ENCODE peak calls at places on chromosomes 1 and 21, in nine cellular contexts. C is upper lobe of right lung, Q is lower lobe of right lung, X is A549, N is dorsolateral prefrontal cortex, U is kidney epithelial cell, D is adrenal gland, Z is pancreas, I is DND-41. M is an unnamed sample.

GRCh38 chr1:243962541-243962940 is 88.5 kb upstream of the ZBTB18 start:
- DNase-seq in C (no peak), U (no peak), I (no peak), Q (no peak), Z (no peak), D (no peak), N (no peak), X (no peak), M (no peak)

GRCh38 chr1:201989354-201990128 is 7.1 kb downstream of the RNPEP start:
- DNase-seq in N (no peak), I (no peak), C (peak; percentile 16), D (no peak), Z (no peak), U (no peak), Q (no peak), X (no peak), M (no peak)

GRCh38 chr1:25550155-25550506 is 6.7 kb downstream of the LDLRAP1 start:
- DNase-seq in N (no peak), Z (no peak), X (no peak), U (no peak), D (no peak), C (no peak), Q (no peak), I (no peak), M (no peak)

GRCh38 chr1:46673749-46674182 is 2.1 kb downstream of the TEX38 start:
- DNase-seq in I (no peak), N (no peak), X (no peak), U (no peak), Z (no peak), D (no peak), C (no peak), Q (no peak), M (no peak)

GRCh38 chr1:182092336-182092735 is 30.8 kb upstream of the ZNF648 start:
- DNase-seq in C (no peak), Q (no peak), X (no peak), I (no peak), U (no peak), D (no peak), N (no peak), Z (no peak), M (no peak)

GRCh38 chr1:217364220-217364619 is 266.7 kb downstream of the GPATCH2 start:
- DNase-seq in U (no peak), I (no peak), Q (no peak), N (no peak), Z (no peak), C (no peak), X (no peak), D (no peak), M (no peak)

GRCh38 chr1:47809301-47810084 is 187.7 kb downstream of the TRABD2B start:
- DNase-seq in D (no peak), N (no peak), I (no peak), U (no peak), C (no peak), Q (no peak), Z (no peak), X (no peak), M (no peak)

GRCh38 chr1:159598196-159598595 is 10.6 kb downstream of the APCS start:
- DNase-seq in X (peak; percentile 43), Q (no peak), I (no peak), N (no peak), Z (no peak), C (no peak), D (no peak), U (peak; percentile 95), M (no peak)

GRCh38 chr1:5876251-5876650 is 116.0 kb downstream of the NPHP4 start:
- DNase-seq in N (no peak), Z (no peak), Q (no peak), I (no peak), C (no peak), U (no peak), X (no peak), D (no peak), M (no peak)

GRCh38 chr1:156497743-156498446 is 2.7 kb downstream of the MEF2D start:
- DNase-seq in N (no peak), U (no peak), Z (no peak), X (no peak), C (peak; percentile 26), Q (no peak), D (peak; percentile 55), I (no peak), M (no peak)

GRCh38 chr1:106975944-106976343 is 80.5 kb upstream of the PRMT6 start:
- DNase-seq in C (no peak), Q (no peak), I (no peak), N (no peak), D (no peak), Z (no peak), X (no peak), U (no peak), M (no peak)

GRCh38 chr1:159009704-159010361 is at the start of gene IFI16:
- DNase-seq in Q (no peak), D (peak; percentile 75), C (no peak), X (peak; percentile 10), I (peak; percentile 81), N (no peak), Z (no peak), U (peak; percentile 57), M (peak; percentile 31)

GRCh38 chr1:32305310-32305709 is 13.4 kb downstream of the HDAC1 start:
- DNase-seq in C (no peak), N (no peak), U (no peak), D (no peak), Z (no peak), X (no peak), Q (no peak), I (no peak), M (no peak)

GRCh38 chr1:8889925-8890785 is 11.7 kb upstream of the ENO1 start:
- DNase-seq in U (no peak), D (peak; percentile 96), I (no peak), N (peak; percentile 69), C (peak; percentile 80), Z (peak; percentile 57), Q (peak; percentile 75), X (no peak), M (no peak)

GRCh38 chr1:203406446-203407045 is 55.6 kb upstream of the FMOD start:
- DNase-seq in C (no peak), D (peak; percentile 53), Z (no peak), U (no peak), I (no peak), X (no peak), Q (no peak), N (no peak), M (no peak)

GRCh38 chr1:112230232-112230631 is 165.8 kb upstream of the CTTNBP2NL start:
- DNase-seq in I (no peak), D (no peak), X (no peak), C (no peak), Z (no peak), U (no peak), N (no peak), Q (no peak), M (no peak)

GRCh38 chr1:232990729-232991128 is 40.3 kb downstream of the NTPCR start:
- DNase-seq in Z (no peak), C (no peak), N (no peak), D (no peak), X (no peak), Q (no peak), I (peak; percentile 39), U (no peak), M (no peak)

GRCh38 chr1:152182942-152183341 is 23.9 kb upstream of the RPTN start:
- DNase-seq in Z (no peak), I (no peak), X (no peak), C (no peak), D (no peak), Q (no peak), N (no peak), U (no peak), M (no peak)

GRCh38 chr1:152179566-152179965 is 20.5 kb upstream of the RPTN start:
- DNase-seq in U (no peak), Z (no peak), I (no peak), C (no peak), N (no peak), X (no peak), D (no peak), Q (no peak), M (no peak)

GRCh38 chr1:152185544-152186391 is 26.7 kb upstream of the RPTN start:
- DNase-seq in Z (peak; percentile 11), U (no peak), Q (no peak), D (peak; percentile 59), X (peak; percentile 44), C (no peak), I (peak; percentile 49), N (no peak), M (peak; percentile 17)

GRCh38 chr1:152186556-152187285 is 27.7 kb upstream of the RPTN start:
- DNase-seq in D (no peak), N (no peak), X (no peak), U (no peak), Z (no peak), Q (no peak), I (no peak), C (no peak), M (no peak)

GRCh38 chr1:152182431-152182830 is 23.4 kb upstream of the RPTN start:
- DNase-seq in C (no peak), Z (no peak), U (no peak), X (no peak), N (no peak), D (no peak), I (peak; percentile 8), Q (no peak), M (no peak)
- TF ChIP-seq CTCF in C (peak; percentile 40), Z (no peak), U (peak; percentile 71), X (peak; percentile 65), N (peak; percentile 47), D (peak; percentile 59), I (peak; percentile 59), Q (peak; percentile 43), M (no peak)

GRCh38 chr1:172041689-172042088 is 200.4 kb downstream of the DNM3 start:
- DNase-seq in I (no peak), Q (no peak), U (no peak), D (no peak), X (no peak), Z (no peak), C (no peak), N (no peak), M (no peak)
- TF ChIP-seq CTCF in I (no peak), Q (peak; percentile 36), U (peak; percentile 47), D (peak; percentile 44), X (peak; percentile 50), Z (peak; percentile 14), C (peak; percentile 37), N (no peak), M (no peak)

DNA sequence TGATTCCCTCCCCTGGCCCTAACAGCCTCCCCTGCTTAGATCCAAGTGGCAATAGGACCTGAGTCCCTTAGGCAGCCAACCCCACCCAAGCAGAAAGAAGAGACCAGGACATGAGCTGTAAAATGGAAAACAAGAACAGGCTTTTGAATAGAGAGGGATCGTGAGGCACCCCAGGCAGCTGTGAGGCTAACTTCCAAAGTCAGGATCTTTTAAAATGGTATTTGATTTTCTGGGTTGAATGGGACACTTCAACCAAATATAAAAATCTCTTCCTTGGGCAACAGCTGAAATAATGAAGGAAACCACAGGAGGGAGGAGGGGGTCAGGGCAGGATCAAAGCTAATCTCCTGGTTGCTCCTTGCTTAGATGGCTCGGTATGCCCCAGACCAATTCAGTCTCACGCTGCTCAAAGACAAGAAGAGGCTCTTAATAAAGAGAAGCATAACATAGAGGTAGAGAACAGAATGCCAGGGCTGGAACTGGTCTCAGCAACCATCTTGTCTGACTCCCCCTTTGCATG is 28.6 kb upstream of the AVPR1B start:
- DNase-seq in C (no peak), X (no peak), U (no peak), D (no peak), I (no peak), N (no peak), Q (no peak), Z (no peak), M (no peak)
- TF ChIP-seq CTCF in C (no peak), X (no peak), U (no peak), D (no peak), I (no peak), N (no peak), Q (no peak), Z (no peak), M (no peak)

GRCh38 chr21:34219334-34220020 is 144.3 kb upstream of the KCNE2 start:
- DNase-seq in Z (no peak), X (no peak), D (no peak), I (no peak), N (no peak), U (no peak), C (no peak), Q (no peak), M (no peak)
- TF ChIP-seq CTCF in Z (no peak), X (no peak), D (no peak), I (no peak), N (no peak), U (no peak), C (no peak), Q (no peak), M (no peak)

M was measured in natural killer cell.